ENCODE peak calls at places on chromosomes 3 and 15, in seven cellular contexts. One of them, this sample, is unnamed.

GRCh38 chr3:88003115-88003755 is 55.6 kb downstream of the CGGBP1 start:
- DNase-seq in SHP77: peak; percentile 23
- DNase-seq in NCI-H1092 treated with DMSO at 0.1 percent for 48 hours: peak; percentile 29
- DNase-seq in psoas muscle: no peak
- DNase-seq in tibial nerve: peak; percentile 50
- DNase-seq in immature natural killer cell: no peak
- DNase-seq in memory B cell: no peak
- DNase-seq in this sample: peak; percentile 50

GRCh38 chr15:74394090-74394846 is 26.8 kb upstream of the CYP11A1 start:
- DNase-seq in SHP77: no peak
- DNase-seq in NCI-H1092 treated with DMSO at 0.1 percent for 48 hours: no peak
- DNase-seq in psoas muscle: no peak
- DNase-seq in tibial nerve: no peak
- DNase-seq in immature natural killer cell: no peak
- DNase-seq in memory B cell: no peak
- DNase-seq in this sample: no peak

GRCh38 chr3:175335229-175335628 is 476.1 kb downstream of the NAALADL2 start:
- DNase-seq in SHP77: no peak
- DNase-seq in NCI-H1092 treated with DMSO at 0.1 percent for 48 hours: no peak
- DNase-seq in psoas muscle: no peak
- DNase-seq in tibial nerve: no peak
- DNase-seq in immature natural killer cell: no peak
- DNase-seq in memory B cell: no peak
- DNase-seq in this sample: no peak

GRCh38 chr3:15858547-15859506 is 61.0 kb upstream of the ANKRD28 start:
- DNase-seq in SHP77: peak; percentile 49
- DNase-seq in NCI-H1092 treated with DMSO at 0.1 percent for 48 hours: peak; percentile 13
- DNase-seq in psoas muscle: peak; percentile 74
- DNase-seq in tibial nerve: no peak
- DNase-seq in immature natural killer cell: peak; percentile 38
- DNase-seq in memory B cell: peak; percentile 68
- DNase-seq in this sample: peak; percentile 41

GRCh38 chr15:38531509-38531908 is 33.1 kb downstream of the RASGRP1 start:
- DNase-seq in SHP77: no peak
- DNase-seq in NCI-H1092 treated with DMSO at 0.1 percent for 48 hours: no peak
- DNase-seq in psoas muscle: no peak
- DNase-seq in tibial nerve: no peak
- DNase-seq in immature natural killer cell: no peak
- DNase-seq in memory B cell: no peak
- DNase-seq in this sample: no peak

GRCh38 chr3:24341668-24342067 is 153.0 kb downstream of the THRB start:
- DNase-seq in SHP77: no peak
- DNase-seq in NCI-H1092 treated with DMSO at 0.1 percent for 48 hours: no peak
- DNase-seq in psoas muscle: no peak
- DNase-seq in tibial nerve: no peak
- DNase-seq in immature natural killer cell: no peak
- DNase-seq in memory B cell: no peak
- DNase-seq in this sample: no peak

GRCh38 chr15:83320404-83320803 is 35.9 kb upstream of the BNC1 start:
- DNase-seq in SHP77: no peak
- DNase-seq in NCI-H1092 treated with DMSO at 0.1 percent for 48 hours: no peak
- DNase-seq in psoas muscle: no peak
- DNase-seq in tibial nerve: no peak
- DNase-seq in immature natural killer cell: no peak
- DNase-seq in memory B cell: no peak
- DNase-seq in this sample: no peak

GRCh38 chr3:111737056-111737711 is 121.9 kb upstream of the PHLDB2 start:
- DNase-seq in SHP77: no peak
- DNase-seq in NCI-H1092 treated with DMSO at 0.1 percent for 48 hours: no peak
- DNase-seq in psoas muscle: peak; percentile 53
- DNase-seq in tibial nerve: no peak
- DNase-seq in immature natural killer cell: no peak
- DNase-seq in memory B cell: no peak
- DNase-seq in this sample: no peak

GRCh38 chr3:151638555-151638954 is 95.2 kb upstream of the AADACL2 start:
- DNase-seq in SHP77: no peak
- DNase-seq in NCI-H1092 treated with DMSO at 0.1 percent for 48 hours: no peak
- DNase-seq in psoas muscle: no peak
- DNase-seq in tibial nerve: no peak
- DNase-seq in immature natural killer cell: no peak
- DNase-seq in memory B cell: no peak
- DNase-seq in this sample: no peak

GRCh38 chr3:152574461-152575079 is 260.4 kb upstream of the P2RY1 start:
- DNase-seq in SHP77: peak; percentile 7
- DNase-seq in NCI-H1092 treated with DMSO at 0.1 percent for 48 hours: peak; percentile 31
- DNase-seq in psoas muscle: peak; percentile 75
- DNase-seq in tibial nerve: peak; percentile 74
- DNase-seq in immature natural killer cell: no peak
- DNase-seq in memory B cell: no peak
- DNase-seq in this sample: peak; percentile 49

GRCh38 chr3:14562441-14562840 is 22.3 kb upstream of the GRIP2 start:
- DNase-seq in SHP77: no peak
- DNase-seq in NCI-H1092 treated with DMSO at 0.1 percent for 48 hours: no peak
- DNase-seq in psoas muscle: no peak
- DNase-seq in tibial nerve: no peak
- DNase-seq in immature natural killer cell: no peak
- DNase-seq in memory B cell: no peak
- DNase-seq in this sample: no peak

GRCh38 chr3:123031051-123031450 is 3.5 kb upstream of the SEMA5B start:
- DNase-seq in SHP77: no peak
- DNase-seq in NCI-H1092 treated with DMSO at 0.1 percent for 48 hours: no peak
- DNase-seq in psoas muscle: no peak
- DNase-seq in tibial nerve: no peak
- DNase-seq in immature natural killer cell: no peak
- DNase-seq in memory B cell: no peak
- DNase-seq in this sample: no peak

GRCh38 chr3:31288641-31289100 is 244.1 kb upstream of the STT3B start:
- DNase-seq in SHP77: no peak
- DNase-seq in NCI-H1092 treated with DMSO at 0.1 percent for 48 hours: no peak
- DNase-seq in psoas muscle: no peak
- DNase-seq in tibial nerve: peak; percentile 15
- DNase-seq in immature natural killer cell: no peak
- DNase-seq in memory B cell: no peak
- DNase-seq in this sample: peak; percentile 13

GRCh38 chr3:141738636-141739363 is 702 bp downstream of the RNF7 start:
- DNase-seq in SHP77: peak; percentile 31
- DNase-seq in NCI-H1092 treated with DMSO at 0.1 percent for 48 hours: peak; percentile 48
- DNase-seq in psoas muscle: no peak
- DNase-seq in tibial nerve: peak; percentile 21
- DNase-seq in immature natural killer cell: peak; percentile 35
- DNase-seq in memory B cell: no peak
- DNase-seq in this sample: no peak

GRCh38 chr3:187616307-187616939 is 53.8 kb downstream of the SST start:
- DNase-seq in SHP77: peak; percentile 39
- DNase-seq in NCI-H1092 treated with DMSO at 0.1 percent for 48 hours: peak; percentile 41
- DNase-seq in psoas muscle: peak; percentile 51
- DNase-seq in tibial nerve: no peak
- DNase-seq in immature natural killer cell: peak; percentile 10
- DNase-seq in memory B cell: peak; percentile 44
- DNase-seq in this sample: peak; percentile 63

GRCh38 chr3:21835266-21835665 is 84.3 kb upstream of the ZNF385D start:
- DNase-seq in SHP77: no peak
- DNase-seq in NCI-H1092 treated with DMSO at 0.1 percent for 48 hours: no peak
- DNase-seq in psoas muscle: no peak
- DNase-seq in tibial nerve: no peak
- DNase-seq in immature natural killer cell: no peak
- DNase-seq in memory B cell: no peak
- DNase-seq in this sample: no peak

GRCh38 chr3:112405845-112406244 is 72.9 kb downstream of the CD200 start:
- DNase-seq in SHP77: no peak
- DNase-seq in NCI-H1092 treated with DMSO at 0.1 percent for 48 hours: no peak
- DNase-seq in psoas muscle: no peak
- DNase-seq in tibial nerve: no peak
- DNase-seq in immature natural killer cell: no peak
- DNase-seq in memory B cell: no peak
- DNase-seq in this sample: no peak

GRCh38 chr3:46668116-46668515 is 25.4 kb downstream of the ALS2CL start:
- DNase-seq in SHP77: no peak
- DNase-seq in NCI-H1092 treated with DMSO at 0.1 percent for 48 hours: no peak
- DNase-seq in psoas muscle: peak; percentile 39
- DNase-seq in tibial nerve: no peak
- DNase-seq in immature natural killer cell: no peak
- DNase-seq in memory B cell: no peak
- DNase-seq in this sample: no peak

GRCh38 chr3:13231781-13232515 is 158.7 kb upstream of the IQSEC1 start:
- DNase-seq in SHP77: no peak
- DNase-seq in NCI-H1092 treated with DMSO at 0.1 percent for 48 hours: no peak
- DNase-seq in psoas muscle: no peak
- DNase-seq in tibial nerve: no peak
- DNase-seq in immature natural killer cell: no peak
- DNase-seq in memory B cell: no peak
- DNase-seq in this sample: no peak

GRCh38 chr15:85583404-85584390 is 203.3 kb downstream of the AKAP13 start:
- DNase-seq in SHP77: no peak
- DNase-seq in NCI-H1092 treated with DMSO at 0.1 percent for 48 hours: no peak
- DNase-seq in psoas muscle: peak; percentile 76
- DNase-seq in tibial nerve: peak; percentile 36
- DNase-seq in immature natural killer cell: peak; percentile 51
- DNase-seq in memory B cell: peak; percentile 38
- DNase-seq in this sample: no peak

GRCh38 chr3:195248281-195248680 is 22.7 kb downstream of the XXYLT1 start:
- DNase-seq in SHP77: no peak
- DNase-seq in NCI-H1092 treated with DMSO at 0.1 percent for 48 hours: no peak
- DNase-seq in psoas muscle: no peak
- DNase-seq in tibial nerve: no peak
- DNase-seq in immature natural killer cell: no peak
- DNase-seq in memory B cell: no peak
- DNase-seq in this sample: no peak

GRCh38 chr15:65008989-65009388 is 19.3 kb upstream of the SPG21 start:
- DNase-seq in SHP77: no peak
- DNase-seq in NCI-H1092 treated with DMSO at 0.1 percent for 48 hours: no peak
- DNase-seq in psoas muscle: no peak
- DNase-seq in tibial nerve: no peak
- DNase-seq in immature natural killer cell: no peak
- DNase-seq in memory B cell: no peak
- DNase-seq in this sample: no peak

GRCh38 chr15:40306371-40306770 is 1.4 kb downstream of the PLCB2 start:
- DNase-seq in SHP77: no peak
- DNase-seq in NCI-H1092 treated with DMSO at 0.1 percent for 48 hours: no peak
- DNase-seq in psoas muscle: no peak
- DNase-seq in tibial nerve: no peak
- DNase-seq in immature natural killer cell: no peak
- DNase-seq in memory B cell: no peak
- DNase-seq in this sample: no peak

GRCh38 chr3:98890181-98890882 is 11.2 kb downstream of the DCBLD2 start:
- DNase-seq in SHP77: no peak
- DNase-seq in NCI-H1092 treated with DMSO at 0.1 percent for 48 hours: no peak
- DNase-seq in psoas muscle: no peak
- DNase-seq in tibial nerve: no peak
- DNase-seq in immature natural killer cell: no peak
- DNase-seq in memory B cell: no peak
- DNase-seq in this sample: no peak

GRCh38 chr3:111852540-111852939 is 6.5 kb upstream of the PHLDB2 start:
- DNase-seq in SHP77: no peak
- DNase-seq in NCI-H1092 treated with DMSO at 0.1 percent for 48 hours: no peak
- DNase-seq in psoas muscle: no peak
- DNase-seq in tibial nerve: no peak
- DNase-seq in immature natural killer cell: no peak
- DNase-seq in memory B cell: no peak
- DNase-seq in this sample: peak; percentile 31

GRCh38 chr3:41241159-41241558 is 41.9 kb downstream of the CTNNB1 start:
- DNase-seq in SHP77: no peak
- DNase-seq in NCI-H1092 treated with DMSO at 0.1 percent for 48 hours: no peak
- DNase-seq in psoas muscle: no peak
- DNase-seq in tibial nerve: no peak
- DNase-seq in immature natural killer cell: no peak
- DNase-seq in memory B cell: no peak
- DNase-seq in this sample: no peak

GRCh38 chr15:62566248-62566647 is 401.2 kb upstream of the C2CD4B start:
- DNase-seq in SHP77: no peak
- DNase-seq in NCI-H1092 treated with DMSO at 0.1 percent for 48 hours: no peak
- DNase-seq in psoas muscle: no peak
- DNase-seq in tibial nerve: no peak
- DNase-seq in immature natural killer cell: no peak
- DNase-seq in memory B cell: no peak
- DNase-seq in this sample: no peak

GRCh38 chr3:67605377-67605776 is 49.0 kb downstream of the SUCLG2 start:
- DNase-seq in SHP77: no peak
- DNase-seq in NCI-H1092 treated with DMSO at 0.1 percent for 48 hours: no peak
- DNase-seq in psoas muscle: no peak
- DNase-seq in tibial nerve: no peak
- DNase-seq in immature natural killer cell: no peak
- DNase-seq in memory B cell: no peak
- DNase-seq in this sample: no peak

GRCh38 chr3:150504473-150504872 is 41.8 kb downstream of the SERP1 start:
- DNase-seq in SHP77: no peak
- DNase-seq in NCI-H1092 treated with DMSO at 0.1 percent for 48 hours: no peak
- DNase-seq in psoas muscle: no peak
- DNase-seq in tibial nerve: no peak
- DNase-seq in immature natural killer cell: no peak
- DNase-seq in memory B cell: no peak
- DNase-seq in this sample: no peak

GRCh38 chr3:41418961-41419691 is 219.8 kb downstream of the CTNNB1 start:
- DNase-seq in SHP77: no peak
- DNase-seq in NCI-H1092 treated with DMSO at 0.1 percent for 48 hours: no peak
- DNase-seq in psoas muscle: no peak
- DNase-seq in tibial nerve: no peak
- DNase-seq in immature natural killer cell: peak; percentile 75
- DNase-seq in memory B cell: no peak
- DNase-seq in this sample: no peak

GRCh38 chr3:197224034-197224444 is 74.4 kb downstream of the DLG1 start:
- DNase-seq in SHP77: peak; percentile 21
- DNase-seq in NCI-H1092 treated with DMSO at 0.1 percent for 48 hours: peak; percentile 49
- DNase-seq in psoas muscle: no peak
- DNase-seq in tibial nerve: no peak
- DNase-seq in immature natural killer cell: peak; percentile 8
- DNase-seq in memory B cell: no peak
- DNase-seq in this sample: no peak

GRCh38 chr3:42166214-42166613 is 75.1 kb downstream of the TRAK1 start:
- DNase-seq in SHP77: no peak
- DNase-seq in NCI-H1092 treated with DMSO at 0.1 percent for 48 hours: no peak
- DNase-seq in psoas muscle: no peak
- DNase-seq in tibial nerve: no peak
- DNase-seq in immature natural killer cell: no peak
- DNase-seq in memory B cell: no peak
- DNase-seq in this sample: no peak

GRCh38 chr15:100438570-100438969 is 90.2 kb downstream of the CERS3 start:
- DNase-seq in SHP77: peak; percentile 75
- DNase-seq in NCI-H1092 treated with DMSO at 0.1 percent for 48 hours: peak; percentile 84
- DNase-seq in psoas muscle: peak; percentile 83
- DNase-seq in tibial nerve: peak; percentile 65
- DNase-seq in immature natural killer cell: no peak
- DNase-seq in memory B cell: no peak
- DNase-seq in this sample: no peak

GRCh38 chr3:108113975-108114374 is 23.1 kb upstream of the CD47 start:
- DNase-seq in SHP77: no peak
- DNase-seq in NCI-H1092 treated with DMSO at 0.1 percent for 48 hours: no peak
- DNase-seq in psoas muscle: no peak
- DNase-seq in tibial nerve: no peak
- DNase-seq in immature natural killer cell: no peak
- DNase-seq in memory B cell: no peak
- DNase-seq in this sample: no peak

GRCh38 chr3:146781606-146782005 is 176.5 kb upstream of the PLSCR5 start:
- DNase-seq in SHP77: no peak
- DNase-seq in NCI-H1092 treated with DMSO at 0.1 percent for 48 hours: no peak
- DNase-seq in psoas muscle: no peak
- DNase-seq in tibial nerve: no peak
- DNase-seq in immature natural killer cell: no peak
- DNase-seq in memory B cell: no peak
- DNase-seq in this sample: no peak

This sample was measured in endothelial cell.